ENCODE peak calls at places on chromosomes 16 and 17, in eight cellular contexts. X is suprapubic skin, T is heart right ventricle, K is PC-9, W is K562, O is mesenchymal stem cell, I is cardiac muscle cell, H is heart left ventricle. M is an unnamed sample.

GRCh38 chr16:78385406-78385805 is 286.0 kb downstream of the WWOX start:
- DNase-seq in X (no peak), T (no peak), K (no peak), W (no peak), O (no peak), I (no peak), H (no peak), M (no peak)

GRCh38 chr17:34892864-34893263 is 68.4 kb downstream of the CCT6B start:
- DNase-seq in X (no peak), T (no peak), K (no peak), W (peak; percentile 75), O (no peak), I (peak; percentile 59), H (no peak), M (no peak)

GRCh38 chr17:68381076-68381900 is 76.0 kb downstream of the WIPI1 start:
- DNase-seq in X (peak; percentile 82), T (no peak), K (peak; percentile 99), W (no peak), O (peak; percentile 100), I (no peak), H (no peak), M (no peak)

GRCh38 chr16:31695667-31696066 is 168.0 kb downstream of the AHSP start:
- DNase-seq in X (no peak), T (no peak), K (peak; percentile 31), W (no peak), O (no peak), I (no peak), H (no peak), M (no peak)

GRCh38 chr16:59021751-59022150 is 287.6 kb upstream of the GOT2 start:
- DNase-seq in X (no peak), T (no peak), K (no peak), W (no peak), O (peak; percentile 7), I (no peak), H (no peak), M (no peak)

GRCh38 chr16:88903267-88903666 is 36.8 kb upstream of the PABPN1L start:
- DNase-seq in X (no peak), T (no peak), K (no peak), W (no peak), O (no peak), I (no peak), H (no peak), M (no peak)

GRCh38 chr17:48047741-48048320 is 328 bp upstream of the NFE2L1 start:
- DNase-seq in X (peak; percentile 100), T (peak; percentile 100), K (peak; percentile 99), W (peak; percentile 97), O (peak; percentile 100), I (peak; percentile 100), H (peak; percentile 100), M (peak; percentile 100)

GRCh38 chr16:85699628-85700027 is 10.9 kb upstream of the GINS2 start:
- DNase-seq in X (no peak), T (no peak), K (no peak), W (peak; percentile 38), O (peak; percentile 27), I (peak; percentile 68), H (no peak), M (peak; percentile 83)

GRCh38 chr17:80644588-80644987 is 100.0 kb downstream of the RPTOR start:
- DNase-seq in X (no peak), T (no peak), K (no peak), W (no peak), O (no peak), I (no peak), H (no peak), M (no peak)

GRCh38 chr17:77274137-77274829 is 133.5 kb downstream of the SEC14L1 start:
- DNase-seq in X (no peak), T (no peak), K (no peak), W (no peak), O (no peak), I (no peak), H (no peak), M (no peak)

GRCh38 chr16:89024546-89024945 is 47.5 kb upstream of the CBFA2T3 start:
- DNase-seq in X (no peak), T (no peak), K (no peak), W (no peak), O (no peak), I (no peak), H (no peak), M (no peak)

GRCh38 chr16:51875834-51876725 is 670.9 kb downstream of the TOX3 start:
- DNase-seq in X (no peak), T (no peak), K (no peak), W (no peak), O (peak; percentile 43), I (no peak), H (no peak), M (no peak)

GRCh38 chr17:48575066-48575582 is 3.0 kb downstream of the HOXB4 start:
- DNase-seq in X (no peak), T (no peak), K (no peak), W (no peak), O (peak; percentile 87), I (no peak), H (no peak), M (no peak)

GRCh38 chr17:17363638-17364337 is 60.6 kb downstream of the NT5M start:
- DNase-seq in X (peak; percentile 61), T (no peak), K (no peak), W (no peak), O (no peak), I (no peak), H (no peak), M (no peak)

GRCh38 chr17:1298616-1299015 is 19.2 kb downstream of the TRARG1 start:
- DNase-seq in X (no peak), T (no peak), K (no peak), W (no peak), O (peak; percentile 3), I (peak; percentile 40), H (no peak), M (peak; percentile 11)

GRCh38 chr16:66364117-66364958 is 2.2 kb upstream of the CDH5 start:
- DNase-seq in X (peak; percentile 84), T (peak; percentile 79), K (no peak), W (no peak), O (peak; percentile 20), I (no peak), H (peak; percentile 76), M (no peak)

GRCh38 chr16:66612422-66612821 is 7.9 kb downstream of the CMTM3 start:
- DNase-seq in X (no peak), T (no peak), K (no peak), W (no peak), O (no peak), I (no peak), H (no peak), M (peak; percentile 43)

DNA sequence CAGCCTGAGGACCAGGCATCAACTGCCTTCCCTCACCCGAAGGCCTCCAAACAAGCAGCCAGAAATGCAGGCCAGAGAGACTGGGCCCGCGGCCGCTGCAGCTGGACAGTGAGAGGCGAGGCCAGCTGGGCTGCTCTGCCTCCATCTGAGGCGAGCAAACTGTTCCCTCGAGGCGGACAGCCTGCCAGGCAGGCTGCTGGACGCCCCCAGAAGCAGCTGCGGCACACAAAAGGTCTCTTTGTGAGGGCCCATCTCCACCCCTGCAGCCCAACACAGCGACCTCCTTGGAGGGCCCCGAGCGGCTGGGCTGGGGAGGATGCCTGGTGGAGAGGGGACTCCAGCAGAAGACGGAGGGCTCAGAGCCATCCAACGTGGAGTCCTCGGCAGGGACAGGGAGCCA is 4.7 kb downstream of the CORO7 start:
- DNase-seq in X (no peak), T (peak; percentile 62), K (no peak), W (no peak), O (peak; percentile 40), I (no peak), H (peak; percentile 73), M (peak; percentile 90)
- H3K27ac ChIP-seq in X (peak overlapping the region; percentile 5), T (peak overlapping the region; percentile 22), K (no peak overlapping the region), W (no peak overlapping the region), O (no peak overlapping the region), I (no peak overlapping the region), H (peak overlapping the region; percentile 52), M (peak overlapping the region; percentile 97)

DNA sequence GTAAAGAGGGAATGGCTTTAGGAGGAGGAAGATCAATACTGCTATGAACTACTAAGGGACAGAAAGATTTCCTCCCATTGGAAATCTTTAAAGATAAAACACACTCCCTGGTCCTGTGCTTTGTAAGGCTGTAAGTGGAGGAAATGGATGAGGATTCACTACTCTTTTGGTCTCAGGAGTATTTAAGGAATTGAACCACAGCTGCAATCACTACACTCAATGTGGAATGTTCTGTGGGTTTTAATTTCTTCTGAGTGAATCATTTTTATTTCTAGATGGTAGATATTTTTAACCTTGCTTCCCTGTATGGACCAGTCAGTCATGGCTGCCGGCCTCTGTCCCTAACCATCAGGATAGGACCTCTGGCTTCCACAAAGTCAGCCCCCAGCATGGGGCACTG is 65.6 kb downstream of the SDR42E1 start:
- DNase-seq in X (no peak), T (no peak), K (no peak), W (no peak), O (no peak), I (no peak), H (no peak), M (no peak)
- H3K27ac ChIP-seq in X (no peak overlapping the region), T (no peak overlapping the region), K (no peak overlapping the region), W (no peak overlapping the region), O (no peak overlapping the region), I (no peak overlapping the region), H (no peak overlapping the region), M (no peak overlapping the region)

GRCh38 chr17:83107656-83108048 is 28.2 kb downstream of the METRNL start:
- DNase-seq in X (no peak), T (no peak), K (no peak), W (no peak), O (no peak), I (no peak), H (no peak), M (no peak)
- H3K27ac ChIP-seq in X (peak overlapping the region; percentile 21), T (no peak overlapping the region), K (no peak overlapping the region), W (no peak overlapping the region), O (no peak overlapping the region), I (no peak overlapping the region), H (no peak overlapping the region), M (no peak overlapping the region)

GRCh38 chr16:87443964-87444363 is 48.9 kb downstream of the ZCCHC14 start:
- DNase-seq in X (no peak), T (no peak), K (no peak), W (no peak), O (no peak), I (no peak), H (no peak), M (no peak)

GRCh38 chr16:87447323-87447722 is 45.5 kb downstream of the ZCCHC14 start:
- DNase-seq in X (no peak), T (no peak), K (no peak), W (no peak), O (peak; percentile 91), I (no peak), H (no peak), M (no peak)

GRCh38 chr16:87443031-87443430 is 49.8 kb downstream of the ZCCHC14 start:
- DNase-seq in X (no peak), T (no peak), K (no peak), W (no peak), O (no peak), I (no peak), H (no peak), M (no peak)

GRCh38 chr16:87446479-87446878 is 46.3 kb downstream of the ZCCHC14 start:
- DNase-seq in X (no peak), T (no peak), K (no peak), W (no peak), O (no peak), I (no peak), H (no peak), M (no peak)

DNA sequence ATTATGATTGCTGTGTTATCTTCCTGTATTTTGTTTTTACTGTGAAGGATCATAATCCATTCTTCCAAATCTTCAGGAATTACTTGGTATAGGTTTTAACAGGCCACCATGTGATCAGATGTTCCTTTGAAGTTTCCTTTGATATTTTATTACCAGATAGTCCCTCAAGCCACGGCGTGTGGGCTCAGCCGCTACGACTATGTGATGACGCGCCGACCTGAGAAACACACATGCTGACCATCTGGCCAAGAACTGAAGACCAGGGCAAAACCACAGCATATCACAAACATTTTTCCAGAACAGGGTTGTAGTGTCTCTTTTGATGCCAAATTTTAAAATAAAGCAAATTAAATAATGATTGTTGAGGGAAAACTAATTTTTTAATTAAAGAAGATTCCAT is 47.3 kb downstream of the ZCCHC14 start:
- DNase-seq in X (no peak), T (no peak), K (no peak), W (no peak), O (peak; percentile 57), I (no peak), H (no peak), M (no peak)
- H3K27ac ChIP-seq in X (no peak overlapping the region), T (no peak overlapping the region), K (no peak overlapping the region), W (no peak overlapping the region), O (no peak overlapping the region), I (no peak overlapping the region), H (no peak overlapping the region), M (no peak overlapping the region)

M was measured in caudate nucleus.